ENCODE peak calls at places on chromosomes 13 and 19, in seven cellular contexts. One of them, this sample, is unnamed.

GRCh38 chr13:107035778-107036177 is 467.8 kb upstream of the ARGLU1 start:
- DNase-seq in left cardiac atrium: no peak
- DNase-seq in T-helper 17 cell: no peak
- DNase-seq in stimulated activated CD4-positive, alpha-beta T cell treated with anti-CD3 and anti-CD28 coated beads, TNF-alpha, amount 100 ng/mL, for 1 hour: no peak
- DNase-seq in tibial nerve: no peak
- DNase-seq in activated T-helper 1 cell treated with anti-CD3 and anti-CD28 coated beads, Interleukin-2, amount 50 U/mL, for 16 hours: no peak
- DNase-seq in GF-D8: no peak
- DNase-seq in this sample: no peak

GRCh38 chr19:6602729-6603114 is 11.8 kb upstream of the CD70 start:
- DNase-seq in stimulated activated CD4-positive, alpha-beta T cell treated with anti-CD3 and anti-CD28 coated beads, TNF-alpha, amount 100 ng/mL, for 1 hour: no peak
- DNase-seq in GF-D8: no peak
- DNase-seq in tibial nerve: no peak
- DNase-seq in T-helper 17 cell: no peak
- DNase-seq in activated T-helper 1 cell treated with anti-CD3 and anti-CD28 coated beads, Interleukin-2, amount 50 U/mL, for 16 hours: no peak
- DNase-seq in left cardiac atrium: no peak
- DNase-seq in this sample: no peak

GRCh38 chr13:101157261-101157660 is 259.0 kb downstream of the NALCN start:
- DNase-seq in left cardiac atrium: no peak
- DNase-seq in stimulated activated CD4-positive, alpha-beta T cell treated with anti-CD3 and anti-CD28 coated beads, TNF-alpha, amount 100 ng/mL, for 1 hour: no peak
- DNase-seq in GF-D8: no peak
- DNase-seq in T-helper 17 cell: no peak
- DNase-seq in tibial nerve: no peak
- DNase-seq in activated T-helper 1 cell treated with anti-CD3 and anti-CD28 coated beads, Interleukin-2, amount 50 U/mL, for 16 hours: no peak
- DNase-seq in this sample: no peak

GRCh38 chr19:45591004-45591637 is 6.5 kb upstream of the OPA3 start:
- DNase-seq in stimulated activated CD4-positive, alpha-beta T cell treated with anti-CD3 and anti-CD28 coated beads, TNF-alpha, amount 100 ng/mL, for 1 hour: no peak
- DNase-seq in tibial nerve: no peak
- DNase-seq in GF-D8: peak
- DNase-seq in left cardiac atrium: peak
- DNase-seq in activated T-helper 1 cell treated with anti-CD3 and anti-CD28 coated beads, Interleukin-2, amount 50 U/mL, for 16 hours: no peak
- DNase-seq in T-helper 17 cell: no peak
- DNase-seq in this sample: no peak

GRCh38 chr19:45340232-45340898 is at the start of gene KLC3:
- DNase-seq in GF-D8: no peak
- DNase-seq in tibial nerve: no peak
- DNase-seq in stimulated activated CD4-positive, alpha-beta T cell treated with anti-CD3 and anti-CD28 coated beads, TNF-alpha, amount 100 ng/mL, for 1 hour: no peak
- DNase-seq in T-helper 17 cell: peak
- DNase-seq in left cardiac atrium: no peak
- DNase-seq in activated T-helper 1 cell treated with anti-CD3 and anti-CD28 coated beads, Interleukin-2, amount 50 U/mL, for 16 hours: no peak
- DNase-seq in this sample: no peak

GRCh38 chr19:17836530-17836929 is 11.3 kb downstream of the JAK3 start:
- DNase-seq in left cardiac atrium: no peak
- DNase-seq in stimulated activated CD4-positive, alpha-beta T cell treated with anti-CD3 and anti-CD28 coated beads, TNF-alpha, amount 100 ng/mL, for 1 hour: no peak
- DNase-seq in activated T-helper 1 cell treated with anti-CD3 and anti-CD28 coated beads, Interleukin-2, amount 50 U/mL, for 16 hours: no peak
- DNase-seq in GF-D8: no peak
- DNase-seq in T-helper 17 cell: no peak
- DNase-seq in tibial nerve: no peak
- DNase-seq in this sample: no peak

GRCh38 chr13:49084961-49085360 is 109.2 kb downstream of the FNDC3A start:
- DNase-seq in activated T-helper 1 cell treated with anti-CD3 and anti-CD28 coated beads, Interleukin-2, amount 50 U/mL, for 16 hours: no peak
- DNase-seq in T-helper 17 cell: no peak
- DNase-seq in GF-D8: no peak
- DNase-seq in stimulated activated CD4-positive, alpha-beta T cell treated with anti-CD3 and anti-CD28 coated beads, TNF-alpha, amount 100 ng/mL, for 1 hour: no peak
- DNase-seq in left cardiac atrium: no peak
- DNase-seq in tibial nerve: no peak
- DNase-seq in this sample: no peak

GRCh38 chr13:103255587-103256301 is 189.5 kb upstream of the SLC10A2 start:
- DNase-seq in tibial nerve: no peak
- DNase-seq in GF-D8: no peak
- DNase-seq in T-helper 17 cell: no peak
- DNase-seq in left cardiac atrium: no peak
- DNase-seq in stimulated activated CD4-positive, alpha-beta T cell treated with anti-CD3 and anti-CD28 coated beads, TNF-alpha, amount 100 ng/mL, for 1 hour: no peak
- DNase-seq in activated T-helper 1 cell treated with anti-CD3 and anti-CD28 coated beads, Interleukin-2, amount 50 U/mL, for 16 hours: no peak
- DNase-seq in this sample: no peak

This sample was measured in right cardiac atrium.